ENCODE peak calls at places on chromosomes 16 and 17, in seven cellular contexts. N is H54, K is HCEC 1CT, V is NCI-H524, B is GM23248, H is Daoy, Y is DMS153. T is an unnamed sample.

GRCh38 chr16:29900102-29900887 is at the start of gene ASPHD1:
- DNase-seq in H (peak), Y (peak), B (peak), K (peak), N (peak), V (peak), T (peak)

GRCh38 chr16:35176449-35176848 is 1717.0 kb downstream of the TP53TG3F start:
- DNase-seq in H (no peak), V (no peak), Y (no peak), K (no peak), N (no peak), B (no peak), T (no peak)

GRCh38 chr17:12519956-12520594 is 145.6 kb upstream of the MYOCD start:
- DNase-seq in B (peak), Y (no peak), N (no peak), V (no peak), K (peak), H (peak), T (no peak)

GRCh38 chr17:19013806-19014627 is 9.5 kb upstream of the FAM83G start:
- DNase-seq in B (peak), N (no peak), Y (no peak), K (no peak), H (no peak), V (no peak), T (no peak)

GRCh38 chr17:19306160-19307111 is 56.1 kb downstream of the B9D1 start:
- DNase-seq in K (no peak), V (peak), N (no peak), H (peak), Y (no peak), B (no peak), T (no peak)

GRCh38 chr17:47239663-47240374 is 13.8 kb upstream of the ITGB3 start:
- DNase-seq in H (peak), K (peak), V (no peak), N (peak), B (peak), Y (peak), T (no peak)

GRCh38 chr17:19958023-19958422 is 19.6 kb downstream of the AKAP10 start:
- DNase-seq in K (peak), N (peak), B (peak), H (peak), V (no peak), Y (no peak), T (no peak)

GRCh38 chr16:80463303-80463702 is 77.5 kb upstream of the DYNLRB2 start:
- DNase-seq in V (no peak), N (no peak), H (no peak), B (no peak), K (no peak), Y (no peak), T (no peak)

GRCh38 chr17:68324114-68324513 is 32.8 kb downstream of the ARSG start:
- DNase-seq in V (no peak), B (peak), Y (no peak), N (no peak), H (no peak), K (no peak), T (no peak)

GRCh38 chr17:4796550-4796915 is 569 bp downstream of the PSMB6 start:
- DNase-seq in B (peak), Y (no peak), K (peak), N (peak), H (peak), V (peak), T (no peak)

GRCh38 chr16:9050102-9050830 is 41.2 kb upstream of the HAPSTR1 start:
- DNase-seq in K (no peak), B (peak), V (no peak), H (peak), Y (no peak), N (no peak), T (no peak)

GRCh38 chr17:1154704-1155103 is 25.1 kb downstream of the ABR start:
- DNase-seq in V (no peak), N (no peak), H (no peak), K (no peak), B (no peak), Y (no peak), T (no peak)

GRCh38 chr16:67406111-67406593 is 10.1 kb downstream of the ZDHHC1 start:
- DNase-seq in K (no peak), B (peak), Y (no peak), H (no peak), N (no peak), V (no peak), T (no peak)

GRCh38 chr17:61805399-61805798 is 57.9 kb downstream of the BRIP1 start:
- DNase-seq in H (peak), V (no peak), B (peak), N (peak), Y (no peak), K (peak), T (no peak)

GRCh38 chr17:65074778-65075250 is 18.3 kb upstream of the GNA13 start:
- DNase-seq in H (no peak), V (no peak), K (no peak), N (no peak), B (no peak), Y (no peak), T (no peak)

GRCh38 chr16:20023190-20023589 is 50.5 kb downstream of the GPR139 start:
- DNase-seq in V (no peak), N (no peak), Y (no peak), H (no peak), B (peak), K (no peak), T (peak)

GRCh38 chr17:47636273-47637030 is 13.3 kb upstream of the KPNB1 start:
- DNase-seq in H (no peak), V (peak), K (no peak), B (no peak), N (no peak), Y (no peak), T (no peak)

GRCh38 chr17:1593630-1593931 is 31.0 kb upstream of the PITPNA start:
- DNase-seq in H (no peak), B (no peak), V (no peak), K (no peak), N (no peak), Y (no peak), T (no peak)

GRCh38 chr17:71922439-71922838 is 198.4 kb upstream of the SOX9 start:
- DNase-seq in N (no peak), K (peak), H (peak), V (no peak), B (peak), Y (peak), T (no peak)

GRCh38 chr17:4607773-4608187 is 23.5 kb downstream of the SMTNL2 start:
- DNase-seq in N (no peak), K (no peak), B (peak), Y (no peak), H (peak), V (no peak), T (no peak)

GRCh38 chr17:29445844-29446243 is 55.7 kb downstream of the TAOK1 start:
- DNase-seq in V (no peak), Y (no peak), H (no peak), N (no peak), B (no peak), K (no peak), T (no peak)

GRCh38 chr17:41340934-41341861 is 9.4 kb downstream of the KRT33A start:
- DNase-seq in N (no peak), H (no peak), Y (no peak), B (no peak), K (no peak), V (no peak), T (no peak)